ENCODE peak calls at places on chromosomes 16 and 17, in six cellular contexts. S is iris pigment epithelial cell; B is activated CD4-positive, alpha-beta T cell treated with anti-CD3 and anti-CD28 coated beads for 36 hours; U is neuronal stem cell; D is omental fat pad; I is GM12864. K is an unnamed sample.

GRCh38 chr16:57151369-57151768 is 34.5 kb downstream of the PSME3IP1 start:
- DNase-seq in S (no peak), B (no peak), U (no peak), D (no peak), I (no peak), K (no peak)

GRCh38 chr17:18377437-18378204 is at the start of gene EVPLL:
- DNase-seq in S (no peak), B (no peak), U (no peak), D (no peak), I (no peak), K (no peak)

GRCh38 chr17:75853410-75853809 is 1.7 kb downstream of the WBP2 start:
- DNase-seq in S (peak; percentile 90), B (no peak), U (no peak), D (no peak), I (no peak), K (no peak)

GRCh38 chr17:82551779-82552457 is 32.4 kb downstream of the FOXK2 start:
- DNase-seq in S (peak; percentile 70), B (peak; percentile 90), U (no peak), D (no peak), I (peak; percentile 49), K (peak; percentile 59)

GRCh38 chr17:4696432-4696796 is 7.5 kb downstream of the PELP1 start:
- DNase-seq in S (no peak), B (peak; percentile 38), U (no peak), D (no peak), I (no peak), K (no peak)

GRCh38 chr16:22300427-22301071 is 3.3 kb downstream of the POLR3E start:
- DNase-seq in S (peak; percentile 63), B (peak; percentile 73), U (no peak), D (no peak), I (no peak), K (peak; percentile 36)

GRCh38 chr16:83579431-83579830 is 228.3 kb upstream of the HSBP1 start:
- DNase-seq in S (no peak), B (no peak), U (no peak), D (no peak), I (no peak), K (no peak)

GRCh38 chr17:34081269-34081668 is 173.8 kb upstream of the CCL2 start:
- DNase-seq in S (peak; percentile 10), B (no peak), U (no peak), D (no peak), I (no peak), K (no peak)

GRCh38 chr17:77419547-77420475 is 279.0 kb downstream of the SEC14L1 start:
- DNase-seq in S (peak; percentile 51), B (no peak), U (no peak), D (no peak), I (no peak), K (no peak)

GRCh38 chr17:47244697-47245096 is 8.9 kb upstream of the ITGB3 start:
- DNase-seq in S (no peak), B (no peak), U (no peak), D (no peak), I (no peak), K (no peak)

GRCh38 chr17:69638516-69638915 is 224.0 kb downstream of the MAP2K6 start:
- DNase-seq in S (peak; percentile 27), B (no peak), U (no peak), D (no peak), I (no peak), K (no peak)

GRCh38 chr16:88316151-88316550 is 66.6 kb upstream of the ZNF469 start:
- DNase-seq in S (no peak), B (no peak), U (no peak), D (no peak), I (no peak), K (no peak)

GRCh38 chr17:62665599-62665998 is 38.1 kb downstream of the MRC2 start:
- DNase-seq in S (no peak), B (no peak), U (no peak), D (no peak), I (no peak), K (no peak)

GRCh38 chr16:10940501-10941079 is 1.7 kb downstream of the DEXI start:
- DNase-seq in S (peak; percentile 58), B (peak; percentile 37), U (no peak), D (no peak), I (no peak), K (no peak)

GRCh38 chr17:54085934-54086333 is 263.2 kb downstream of the KIF2B start:
- DNase-seq in S (no peak), B (no peak), U (no peak), D (no peak), I (no peak), K (no peak)

GRCh38 chr16:78478267-78478821 is 378.9 kb downstream of the WWOX start:
- DNase-seq in S (no peak), B (peak; percentile 32), U (no peak), D (no peak), I (no peak), K (no peak)

GRCh38 chr16:82016268-82016667 is 5.0 kb upstream of the SDR42E1 start:
- DNase-seq in S (peak; percentile 67), B (no peak), U (no peak), D (no peak), I (no peak), K (no peak)

GRCh38 chr17:835263-835662 is 53.1 kb downstream of the MRM3 start:
- DNase-seq in S (peak; percentile 98), B (no peak), U (no peak), D (no peak), I (no peak), K (no peak)

GRCh38 chr17:81866440-81867122 is 4.6 kb downstream of the ARHGDIA start:
- DNase-seq in S (peak; percentile 24), B (peak; percentile 29), U (no peak), D (no peak), I (no peak), K (no peak)

GRCh38 chr17:70158180-70158579 is 11.2 kb upstream of the KCNJ2 start:
- DNase-seq in S (peak; percentile 47), B (no peak), U (no peak), D (no peak), I (no peak), K (no peak)

GRCh38 chr16:5024632-5025031 is 9.1 kb downstream of the NAGPA start:
- DNase-seq in S (no peak), B (no peak), U (no peak), D (no peak), I (no peak), K (no peak)

GRCh38 chr16:7470344-7470743 is 137.7 kb downstream of the RBFOX1 start:
- DNase-seq in S (no peak), B (no peak), U (no peak), D (no peak), I (no peak), K (no peak)

GRCh38 chr17:59373879-59374495 is 42.5 kb downstream of the YPEL2 start:
- DNase-seq in S (peak; percentile 97), B (no peak), U (no peak), D (no peak), I (no peak), K (no peak)

GRCh38 chr16:57531253-57531575 is 5.2 kb downstream of the CCDC102A start:
- DNase-seq in S (no peak), B (peak; percentile 3), U (no peak), D (no peak), I (no peak), K (no peak)

GRCh38 chr16:68737730-68738590 is 868 bp downstream of the CDH1 start:
- DNase-seq in S (no peak), B (peak; percentile 38), U (no peak), D (no peak), I (no peak), K (no peak)

K was measured in tibial nerve.